ENCODE peak calls at places on chromosomes 4 and X, in six cellular contexts. One of them, this sample, is unnamed.

GRCh38 chrX:136679581-136679980 is 31.6 kb downstream of the CD40LG start:
- DNase-seq in BE2C: no peak
- DNase-seq in breast epithelium: no peak
- DNase-seq in A549: no peak
- DNase-seq in RWPE1: no peak
- DNase-seq in OCI-LY7: no peak
- DNase-seq in this sample: no peak

GRCh38 chr4:42310343-42310742 is 86.9 kb upstream of the SHISA3 start:
- DNase-seq in BE2C: peak; percentile 86
- DNase-seq in breast epithelium: no peak
- DNase-seq in A549: no peak
- DNase-seq in RWPE1: no peak
- DNase-seq in OCI-LY7: no peak
- DNase-seq in this sample: no peak

GRCh38 chr4:41204400-41204978 is 9.9 kb downstream of the APBB2 start:
- DNase-seq in BE2C: no peak
- DNase-seq in breast epithelium: no peak
- DNase-seq in A549: no peak
- DNase-seq in RWPE1: peak; percentile 53
- DNase-seq in OCI-LY7: no peak
- DNase-seq in this sample: no peak

GRCh38 chr4:121717680-121718237 is 21.0 kb upstream of the ANXA5 start:
- DNase-seq in BE2C: no peak
- DNase-seq in breast epithelium: no peak
- DNase-seq in A549: no peak
- DNase-seq in RWPE1: no peak
- DNase-seq in OCI-LY7: no peak
- DNase-seq in this sample: peak; percentile 41

GRCh38 chr4:25253072-25253447 is 19.2 kb downstream of the PI4K2B start:
- DNase-seq in BE2C: no peak
- DNase-seq in breast epithelium: no peak
- DNase-seq in A549: no peak
- DNase-seq in RWPE1: peak; percentile 27
- DNase-seq in OCI-LY7: no peak
- DNase-seq in this sample: no peak

GRCh38 chr4:866068-866760 is 40.3 kb upstream of the CPLX1 start:
- DNase-seq in BE2C: no peak
- DNase-seq in breast epithelium: no peak
- DNase-seq in A549: no peak
- DNase-seq in RWPE1: no peak
- DNase-seq in OCI-LY7: no peak
- DNase-seq in this sample: no peak

GRCh38 chr4:151537726-151538125 is 128.8 kb downstream of the FHIP1A start:
- DNase-seq in BE2C: no peak
- DNase-seq in breast epithelium: no peak
- DNase-seq in A549: no peak
- DNase-seq in RWPE1: no peak
- DNase-seq in OCI-LY7: no peak
- DNase-seq in this sample: no peak

GRCh38 chr4:70801265-70801809 is 38.4 kb downstream of the GRSF1 start:
- DNase-seq in BE2C: no peak
- DNase-seq in breast epithelium: no peak
- DNase-seq in A549: no peak
- DNase-seq in RWPE1: no peak
- DNase-seq in OCI-LY7: no peak
- DNase-seq in this sample: no peak

GRCh38 chr4:3644849-3645627 is 112.8 kb upstream of the LRPAP1 start:
- DNase-seq in BE2C: peak; percentile 68
- DNase-seq in breast epithelium: no peak
- DNase-seq in A549: peak; percentile 15
- DNase-seq in RWPE1: peak; percentile 9
- DNase-seq in OCI-LY7: no peak
- DNase-seq in this sample: no peak

GRCh38 chrX:136689441-136689840 is 41.5 kb downstream of the CD40LG start:
- DNase-seq in BE2C: no peak
- DNase-seq in breast epithelium: no peak
- DNase-seq in A549: no peak
- DNase-seq in RWPE1: no peak
- DNase-seq in OCI-LY7: no peak
- DNase-seq in this sample: no peak

GRCh38 chrX:70433848-70434351 is 10.7 kb upstream of the DLG3 start:
- DNase-seq in BE2C: peak; percentile 74
- DNase-seq in breast epithelium: peak; percentile 59
- DNase-seq in A549: peak; percentile 53
- DNase-seq in RWPE1: no peak
- DNase-seq in OCI-LY7: peak; percentile 78
- DNase-seq in this sample: peak; percentile 44

GRCh38 chr4:8639777-8640720 is 47.5 kb downstream of the CPZ start:
- DNase-seq in BE2C: no peak
- DNase-seq in breast epithelium: no peak
- DNase-seq in A549: no peak
- DNase-seq in RWPE1: no peak
- DNase-seq in OCI-LY7: no peak
- DNase-seq in this sample: no peak

GRCh38 chr4:1249148-1249730 is 309 bp upstream of the CTBP1 start:
- DNase-seq in BE2C: peak; percentile 89
- DNase-seq in breast epithelium: peak; percentile 76
- DNase-seq in A549: peak; percentile 65
- DNase-seq in RWPE1: peak; percentile 75
- DNase-seq in OCI-LY7: peak; percentile 93
- DNase-seq in this sample: peak; percentile 66

GRCh38 chr4:19776929-19777328 is 474.8 kb upstream of the SLIT2 start:
- DNase-seq in BE2C: no peak
- DNase-seq in breast epithelium: no peak
- DNase-seq in A549: no peak
- DNase-seq in RWPE1: no peak
- DNase-seq in OCI-LY7: no peak
- DNase-seq in this sample: no peak

GRCh38 chr4:184792950-184793555 is 32.7 kb downstream of the ACSL1 start:
- DNase-seq in BE2C: no peak
- DNase-seq in breast epithelium: no peak
- DNase-seq in A549: no peak
- DNase-seq in RWPE1: peak; percentile 92
- DNase-seq in OCI-LY7: no peak
- DNase-seq in this sample: no peak

GRCh38 chr4:145868637-145869409 is 69.8 kb downstream of the ZNF827 start:
- DNase-seq in BE2C: no peak
- DNase-seq in breast epithelium: no peak
- DNase-seq in A549: no peak
- DNase-seq in RWPE1: no peak
- DNase-seq in OCI-LY7: peak; percentile 24
- DNase-seq in this sample: no peak
- TF ChIP-seq CTCF in BE2C: no peak
- TF ChIP-seq CTCF in breast epithelium: no peak
- TF ChIP-seq CTCF in A549: peak; percentile 7
- TF ChIP-seq CTCF in RWPE1: no peak
- TF ChIP-seq CTCF in OCI-LY7: peak; percentile 64
- TF ChIP-seq CTCF in this sample: no peak

GRCh38 chrX:148661035-148661434 is 160.6 kb downstream of the AFF2 start:
- DNase-seq in BE2C: no peak
- DNase-seq in breast epithelium: no peak
- DNase-seq in A549: no peak
- DNase-seq in RWPE1: no peak
- DNase-seq in OCI-LY7: no peak
- DNase-seq in this sample: no peak
- TF ChIP-seq CTCF in BE2C: no peak
- TF ChIP-seq CTCF in breast epithelium: no peak
- TF ChIP-seq CTCF in A549: no peak
- TF ChIP-seq CTCF in RWPE1: no peak
- TF ChIP-seq CTCF in OCI-LY7: no peak
- TF ChIP-seq CTCF in this sample: no peak

GRCh38 chr4:166066936-166067335 is 193.9 kb downstream of the TLL1 start:
- DNase-seq in BE2C: no peak
- DNase-seq in breast epithelium: no peak
- DNase-seq in A549: no peak
- DNase-seq in RWPE1: no peak
- DNase-seq in OCI-LY7: no peak
- DNase-seq in this sample: no peak
- TF ChIP-seq CTCF in BE2C: no peak
- TF ChIP-seq CTCF in breast epithelium: no peak
- TF ChIP-seq CTCF in A549: no peak
- TF ChIP-seq CTCF in RWPE1: no peak
- TF ChIP-seq CTCF in OCI-LY7: no peak
- TF ChIP-seq CTCF in this sample: no peak

GRCh38 chr4:158259955-158260575 is 49.8 kb downstream of the TMEM144 start:
- DNase-seq in BE2C: no peak
- DNase-seq in breast epithelium: no peak
- DNase-seq in A549: no peak
- DNase-seq in RWPE1: no peak
- DNase-seq in OCI-LY7: peak; percentile 29
- DNase-seq in this sample: no peak
- TF ChIP-seq CTCF in BE2C: peak; percentile 25
- TF ChIP-seq CTCF in breast epithelium: peak; percentile 32
- TF ChIP-seq CTCF in A549: peak; percentile 71
- TF ChIP-seq CTCF in RWPE1: peak; percentile 39
- TF ChIP-seq CTCF in OCI-LY7: peak; percentile 76
- TF ChIP-seq CTCF in this sample: peak; percentile 22

GRCh38 chr4:63558709-63559108 is 850.5 kb downstream of the TECRL start:
- DNase-seq in BE2C: no peak
- DNase-seq in breast epithelium: no peak
- DNase-seq in A549: no peak
- DNase-seq in RWPE1: no peak
- DNase-seq in OCI-LY7: no peak
- DNase-seq in this sample: no peak

GRCh38 chr4:63553123-63553522 is 856.1 kb downstream of the TECRL start:
- DNase-seq in BE2C: no peak
- DNase-seq in breast epithelium: no peak
- DNase-seq in A549: no peak
- DNase-seq in RWPE1: no peak
- DNase-seq in OCI-LY7: no peak
- DNase-seq in this sample: no peak

GRCh38 chr4:63556332-63556731 is 852.9 kb downstream of the TECRL start:
- DNase-seq in BE2C: no peak
- DNase-seq in breast epithelium: no peak
- DNase-seq in A549: no peak
- DNase-seq in RWPE1: no peak
- DNase-seq in OCI-LY7: no peak
- DNase-seq in this sample: no peak
- TF ChIP-seq CTCF in BE2C: peak; percentile 13
- TF ChIP-seq CTCF in breast epithelium: no peak
- TF ChIP-seq CTCF in A549: no peak
- TF ChIP-seq CTCF in RWPE1: no peak
- TF ChIP-seq CTCF in OCI-LY7: peak; percentile 21
- TF ChIP-seq CTCF in this sample: no peak

GRCh38 chr4:14070289-14070880 is 442.9 kb upstream of the BOD1L1 start:
- DNase-seq in BE2C: no peak
- DNase-seq in breast epithelium: no peak
- DNase-seq in A549: no peak
- DNase-seq in RWPE1: no peak
- DNase-seq in OCI-LY7: no peak
- DNase-seq in this sample: no peak
- TF ChIP-seq CTCF in BE2C: no peak
- TF ChIP-seq CTCF in breast epithelium: no peak
- TF ChIP-seq CTCF in A549: no peak
- TF ChIP-seq CTCF in RWPE1: no peak
- TF ChIP-seq CTCF in OCI-LY7: no peak
- TF ChIP-seq CTCF in this sample: no peak

GRCh38 chr4:97984545-97985131 is 158.6 kb downstream of the STPG2 start:
- DNase-seq in BE2C: peak; percentile 33
- DNase-seq in breast epithelium: no peak
- DNase-seq in A549: no peak
- DNase-seq in RWPE1: no peak
- DNase-seq in OCI-LY7: peak; percentile 7
- DNase-seq in this sample: no peak
- TF ChIP-seq CTCF in BE2C: peak; percentile 66
- TF ChIP-seq CTCF in breast epithelium: no peak
- TF ChIP-seq CTCF in A549: no peak
- TF ChIP-seq CTCF in RWPE1: no peak
- TF ChIP-seq CTCF in OCI-LY7: peak; percentile 71
- TF ChIP-seq CTCF in this sample: no peak

GRCh38 chrX:140526138-140526537 is 21.3 kb upstream of the SOX3 start:
- DNase-seq in BE2C: no peak
- DNase-seq in breast epithelium: no peak
- DNase-seq in A549: no peak
- DNase-seq in RWPE1: no peak
- DNase-seq in OCI-LY7: no peak
- DNase-seq in this sample: no peak
- TF ChIP-seq CTCF in BE2C: no peak
- TF ChIP-seq CTCF in breast epithelium: no peak
- TF ChIP-seq CTCF in A549: no peak
- TF ChIP-seq CTCF in RWPE1: no peak
- TF ChIP-seq CTCF in OCI-LY7: no peak
- TF ChIP-seq CTCF in this sample: no peak

GRCh38 chrX:77276742-77277141 is 170.4 kb upstream of the FGF16 start:
- DNase-seq in BE2C: no peak
- DNase-seq in breast epithelium: no peak
- DNase-seq in A549: no peak
- DNase-seq in RWPE1: no peak
- DNase-seq in OCI-LY7: peak; percentile 15
- DNase-seq in this sample: no peak
- TF ChIP-seq CTCF in BE2C: peak; percentile 17
- TF ChIP-seq CTCF in breast epithelium: no peak
- TF ChIP-seq CTCF in A549: no peak
- TF ChIP-seq CTCF in RWPE1: no peak
- TF ChIP-seq CTCF in OCI-LY7: peak; percentile 43
- TF ChIP-seq CTCF in this sample: no peak

GRCh38 chr4:95158626-95159025 is 390.1 kb downstream of the UNC5C start:
- DNase-seq in BE2C: no peak
- DNase-seq in breast epithelium: no peak
- DNase-seq in A549: no peak
- DNase-seq in RWPE1: no peak
- DNase-seq in OCI-LY7: no peak
- DNase-seq in this sample: no peak

GRCh38 chr4:95153182-95153581 is 395.4 kb downstream of the BMPR1B start:
- DNase-seq in BE2C: no peak
- DNase-seq in breast epithelium: no peak
- DNase-seq in A549: no peak
- DNase-seq in RWPE1: no peak
- DNase-seq in OCI-LY7: no peak
- DNase-seq in this sample: no peak

GRCh38 chr4:95158045-95158444 is 390.7 kb downstream of the UNC5C start:
- DNase-seq in BE2C: no peak
- DNase-seq in breast epithelium: no peak
- DNase-seq in A549: no peak
- DNase-seq in RWPE1: no peak
- DNase-seq in OCI-LY7: no peak
- DNase-seq in this sample: no peak

GRCh38 chr4:95156452-95156765 is 392.4 kb downstream of the UNC5C start:
- DNase-seq in BE2C: no peak
- DNase-seq in breast epithelium: no peak
- DNase-seq in A549: no peak
- DNase-seq in RWPE1: no peak
- DNase-seq in OCI-LY7: no peak
- DNase-seq in this sample: no peak

DNA sequence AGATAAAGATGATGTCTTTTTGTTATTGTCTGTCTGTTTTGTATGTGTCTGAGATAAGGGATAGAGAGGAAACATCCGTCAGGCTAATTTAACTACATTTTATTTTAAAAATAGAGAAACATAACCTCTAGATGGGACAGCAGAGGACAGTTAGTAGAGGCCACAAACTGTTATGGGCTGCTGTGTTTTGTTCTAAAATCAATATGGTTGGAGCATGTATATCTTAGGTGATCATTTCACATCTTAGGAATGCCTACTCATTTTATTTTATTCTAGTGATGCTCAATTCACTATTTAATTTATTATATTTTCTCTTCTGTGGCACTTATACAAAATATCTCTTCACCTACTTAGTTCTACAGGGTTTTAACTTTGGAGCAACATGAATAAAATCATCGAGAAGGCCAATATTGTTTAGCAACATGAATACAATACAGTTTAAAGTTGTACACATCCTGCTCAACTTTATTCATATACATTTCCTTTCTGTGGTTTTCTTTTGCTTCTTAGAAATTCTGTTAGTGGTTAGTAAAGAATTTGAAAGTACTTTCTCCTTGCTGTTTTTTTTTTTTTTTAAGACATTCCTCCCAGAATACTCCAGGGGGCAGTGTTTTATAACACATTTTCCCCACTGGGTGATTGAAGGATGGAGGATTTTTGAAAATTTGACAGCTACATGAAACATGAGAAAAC is 392.9 kb downstream of the UNC5C start:
- DNase-seq in BE2C: no peak
- DNase-seq in breast epithelium: no peak
- DNase-seq in A549: peak; percentile 23
- DNase-seq in RWPE1: peak; percentile 45
- DNase-seq in OCI-LY7: peak; percentile 46
- DNase-seq in this sample: no peak
- TF ChIP-seq CTCF in BE2C: peak; percentile 78
- TF ChIP-seq CTCF in breast epithelium: peak; percentile 47
- TF ChIP-seq CTCF in A549: peak; percentile 55
- TF ChIP-seq CTCF in RWPE1: peak; percentile 61
- TF ChIP-seq CTCF in OCI-LY7: peak; percentile 91
- TF ChIP-seq CTCF in this sample: peak; percentile 39